ENCODE peak calls at places on chromosome 18, in six cellular contexts. I is PC-3, A is DND-41, B is endothelial cell of umbilical vein, V is neuronal stem cell, S is GM12878. L is an unnamed sample.

GRCh38 chr18:54411781-54412180 is 54.1 kb downstream of the C18orf54 start:
- DNase-seq in B (no peak), I (no peak), S (no peak), V (no peak), A (no peak), L (no peak)

GRCh38 chr18:3135536-3135935 is 84.2 kb downstream of the MYOM1 start:
- DNase-seq in I (no peak), S (no peak), V (no peak), A (no peak), B (no peak), L (no peak)

GRCh38 chr18:5073026-5073944 is 123.8 kb downstream of the AKAIN1 start:
- DNase-seq in S (no peak), B (peak), A (peak), V (peak), I (peak), L (peak)

GRCh38 chr18:22307528-22307927 is 110.2 kb downstream of the CTAGE1 start:
- DNase-seq in V (no peak), I (no peak), S (no peak), A (no peak), B (no peak), L (no peak)

GRCh38 chr18:74873629-74874028 is 276.0 kb downstream of the ZNF407 start:
- DNase-seq in V (no peak), I (no peak), S (no peak), B (no peak), A (no peak), L (no peak)

GRCh38 chr18:34696681-34697080 is 13.4 kb upstream of the DTNA start:
- DNase-seq in I (no peak), B (no peak), V (no peak), A (no peak), S (no peak), L (no peak)

GRCh38 chr18:13207274-13207673 is 11.3 kb upstream of the LDLRAD4 start:
- DNase-seq in A (peak), S (no peak), V (no peak), I (no peak), B (no peak), L (no peak)

GRCh38 chr18:48796491-48797205 is 154.1 kb downstream of the SMAD7 start:
- DNase-seq in S (no peak), B (no peak), A (no peak), I (no peak), V (no peak), L (no peak)

GRCh38 chr18:27136208-27136535 is 48.9 kb downstream of the CHST9 start:
- DNase-seq in S (no peak), V (no peak), B (no peak), I (peak), A (no peak), L (peak)

GRCh38 chr18:34880403-34880802 is 160.8 kb upstream of the MAPRE2 start:
- DNase-seq in I (no peak), V (no peak), A (no peak), S (no peak), B (no peak), L (no peak)

GRCh38 chr18:74288730-74289129 is 3.0 kb downstream of the CYB5A start:
- DNase-seq in S (no peak), A (no peak), V (no peak), B (no peak), I (peak), L (no peak)

GRCh38 chr18:7766383-7766782 is 199.3 kb downstream of the PTPRM start:
- DNase-seq in B (no peak), I (no peak), S (no peak), V (no peak), A (no peak), L (no peak)

GRCh38 chr18:21051615-21052014 is 60.0 kb downstream of the ROCK1 start:
- DNase-seq in V (no peak), B (no peak), S (no peak), I (no peak), A (no peak), L (no peak)

GRCh38 chr18:27558388-27559158 is 373.5 kb upstream of the CHST9 start:
- DNase-seq in B (no peak), V (no peak), I (no peak), S (no peak), A (no peak), L (no peak)

GRCh38 chr18:79544386-79544963 is 135.1 kb upstream of the CTDP1 start:
- DNase-seq in S (no peak), I (no peak), A (no peak), V (no peak), B (no peak), L (no peak)

GRCh38 chr18:56199580-56200320 is 438.6 kb downstream of the TXNL1 start:
- DNase-seq in B (peak), V (no peak), A (no peak), I (no peak), S (no peak), L (no peak)

GRCh38 chr18:38940863-38941531 is 1375.4 kb upstream of the CELF4 start:
- DNase-seq in I (peak), V (no peak), S (peak), B (peak), A (peak), L (peak)

GRCh38 chr18:64165906-64166305 is 17.0 kb upstream of the LINC00305 start:
- DNase-seq in I (peak), A (no peak), V (no peak), S (no peak), B (no peak), L (peak)

GRCh38 chr18:73741946-73742345 is 405.7 kb downstream of the FBXO15 start:
- DNase-seq in S (no peak), A (no peak), V (no peak), B (no peak), I (peak), L (peak)

GRCh38 chr18:53909668-53910067 is 314.8 kb downstream of the MBD2 start:
- DNase-seq in S (no peak), I (peak), A (peak), B (no peak), V (no peak), L (peak)

GRCh38 chr18:433960-434359 is 66.5 kb downstream of the COLEC12 start:
- DNase-seq in B (peak), S (no peak), A (no peak), I (no peak), V (no peak), L (peak)

GRCh38 chr18:2988041-2988794 is 24.7 kb downstream of the LPIN2 start:
- DNase-seq in A (no peak), V (no peak), I (no peak), B (no peak), S (no peak), L (peak)

GRCh38 chr18:39840406-39840805 is 2114.6 kb upstream of the PIK3C3 start:
- DNase-seq in B (peak), V (no peak), A (no peak), I (no peak), S (no peak), L (peak)

GRCh38 chr18:54386043-54386442 is 28.3 kb downstream of the C18orf54 start:
- DNase-seq in S (no peak), I (no peak), B (no peak), V (no peak), A (no peak), L (no peak)

GRCh38 chr18:50633992-50634391 is 74.1 kb downstream of the MAPK4 start:
- DNase-seq in S (no peak), B (no peak), V (no peak), I (no peak), A (no peak), L (no peak)

GRCh38 chr18:10010611-10011015 is 96.8 kb downstream of the VAPA start:
- DNase-seq in B (peak), I (peak), A (no peak), V (no peak), S (no peak), L (peak)
- H3K4me3 ChIP-seq in B (no peak), I (no peak), A (no peak), V (no peak), S (no peak), L (no peak)

DNA sequence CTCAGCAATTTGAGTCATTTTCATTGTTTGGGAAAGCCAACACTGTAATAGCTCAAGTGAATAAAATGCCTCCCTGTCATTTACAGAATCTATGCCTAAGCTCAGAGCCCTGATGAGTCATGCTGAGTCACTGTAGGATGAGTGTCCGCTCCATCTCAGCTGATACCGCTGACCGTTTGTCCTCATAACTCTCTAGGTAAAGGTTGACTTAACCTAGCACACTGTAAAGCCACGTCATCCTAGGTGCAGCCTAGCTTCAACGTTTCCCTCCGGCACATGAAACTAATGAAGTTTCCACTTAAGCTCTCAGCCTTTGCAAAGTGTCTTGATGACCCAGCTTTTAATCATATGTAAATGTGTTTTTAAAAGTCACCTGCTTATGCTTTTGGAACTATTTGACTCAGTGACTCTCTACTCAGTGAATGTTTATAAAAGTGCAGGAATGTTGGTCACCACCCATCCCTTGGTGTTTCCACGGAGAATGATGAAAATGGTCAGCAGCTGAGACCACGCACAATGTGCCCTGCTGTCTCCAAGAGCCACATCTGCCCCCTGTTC is 154.0 kb downstream of the PMAIP1 start:
- DNase-seq in B (peak), A (no peak), V (no peak), S (peak), I (peak), L (peak)
- H3K9ac ChIP-seq in B (no peak), A (no peak), V (no peak), S (no peak), I (peak), L (no peak)

GRCh38 chr18:45481846-45482245 is 133.4 kb upstream of the SLC14A2 start:
- DNase-seq in S (no peak), A (no peak), B (no peak), V (no peak), I (no peak), L (peak)
- H3K4me3 ChIP-seq in S (no peak), A (no peak), B (no peak), V (no peak), I (no peak), L (no peak)

DNA sequence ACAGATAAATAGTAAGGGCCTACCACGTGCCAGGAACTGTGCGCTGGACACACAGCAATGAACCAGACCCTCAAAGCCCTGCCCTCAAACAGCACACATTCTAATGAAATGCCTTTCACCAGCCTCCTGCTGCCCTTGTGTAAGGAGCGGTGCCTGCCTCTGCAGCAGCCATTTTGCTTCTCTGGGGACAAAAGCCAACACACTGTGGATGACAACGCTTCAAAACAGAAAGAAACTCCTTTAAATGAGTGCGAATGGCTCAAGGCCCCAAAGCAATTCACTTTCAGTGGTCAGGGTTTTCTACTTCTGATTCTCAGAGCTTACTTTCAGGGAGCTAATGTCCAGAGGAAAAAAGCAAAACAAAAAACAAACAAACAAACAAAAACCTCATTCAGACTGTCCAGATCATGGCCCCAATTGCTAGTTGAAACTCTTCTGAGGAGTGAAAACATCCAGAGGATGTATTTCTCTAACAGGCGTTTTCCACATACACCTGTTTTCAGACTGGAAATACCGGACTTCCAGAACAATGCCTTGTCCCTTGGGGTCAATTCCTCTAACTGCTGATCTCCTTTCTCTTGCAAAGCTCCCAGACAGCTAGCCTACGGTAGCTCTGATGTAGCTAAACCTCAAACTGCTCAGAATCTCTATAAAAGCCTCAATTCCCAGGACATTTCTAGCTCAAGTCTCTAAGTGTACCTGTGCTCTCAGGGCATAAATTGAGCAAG is 323.3 kb upstream of the ZNF521 start:
- DNase-seq in V (no peak), A (no peak), B (peak), I (no peak), S (no peak), L (no peak)
- H3K9ac ChIP-seq in V (no peak), A (no peak), B (no peak), I (no peak), S (no peak), L (no peak)

DNA sequence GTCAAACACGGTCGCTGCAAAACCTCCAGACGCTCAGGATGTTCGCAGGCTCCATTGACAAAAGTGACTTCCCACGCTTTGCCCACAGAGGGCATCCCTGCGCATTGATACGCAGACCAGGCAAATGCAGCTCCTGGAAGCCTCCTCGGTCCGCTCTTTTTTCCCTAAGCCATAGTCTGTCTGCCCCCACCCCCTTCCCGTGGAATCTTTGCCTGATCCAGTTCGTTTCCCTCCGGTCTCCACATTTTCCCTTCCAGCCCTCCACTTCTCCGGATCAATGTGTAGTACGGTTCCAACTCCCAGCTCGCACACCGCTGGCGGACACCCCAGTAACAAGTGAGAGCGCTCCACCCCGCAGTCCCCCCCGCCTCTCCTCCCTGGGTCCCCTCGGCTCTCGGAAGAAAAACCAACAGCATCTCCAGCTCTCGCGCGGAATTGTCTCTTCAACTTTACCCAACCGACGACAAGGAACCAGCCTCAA is at the start of gene DCC:
- DNase-seq in S (no peak), A (no peak), B (no peak), V (peak), I (peak), L (peak)
- H3K4me3 ChIP-seq in S (no peak), A (no peak), B (no peak), V (peak), I (no peak), L (peak)

DNA sequence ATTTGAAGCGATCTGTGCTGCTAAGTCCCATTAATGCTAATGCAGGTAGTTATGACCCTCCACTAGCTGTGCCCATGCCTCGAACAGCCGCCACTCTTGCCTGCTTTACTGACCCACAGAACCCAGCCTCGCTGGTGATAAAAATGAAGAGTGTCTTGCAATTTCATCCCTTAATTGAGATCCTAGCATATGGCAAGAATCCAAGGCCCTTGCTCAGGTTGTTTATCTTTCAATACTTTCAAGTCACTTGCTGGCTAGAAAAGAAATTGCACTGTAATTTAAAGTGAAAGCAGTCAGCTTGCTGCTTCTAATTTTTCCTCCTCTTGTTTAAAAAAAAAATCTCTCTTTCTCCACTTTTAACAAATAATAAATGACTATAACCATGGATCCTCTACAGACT is 73.6 kb downstream of the ZNF521 start:
- DNase-seq in A (no peak), B (peak), V (no peak), I (no peak), S (no peak), L (peak)
- H3K9ac ChIP-seq in A (no peak), B (peak), V (no peak), I (no peak), S (no peak), L (no peak)

L was measured in fibroblast of lung.